ENCODE peak calls at places on chromosomes 6 and 20, in six cellular contexts. T, O, M, I, U and H are unnamed samples.

GRCh38 chr20:48052492-48052870 is 267.2 kb upstream of the SULF2 start:
- DNase-seq in T (no peak), O (no peak), M (no peak), I (no peak), U (no peak), H (no peak)

GRCh38 chr20:22442318-22442717 is 142.1 kb downstream of the FOXA2 start:
- DNase-seq in T (no peak), O (no peak), M (no peak), I (no peak), U (no peak), H (no peak)

GRCh38 chr20:49824206-49824605 is 11.6 kb downstream of the SLC9A8 start:
- DNase-seq in T (no peak), O (no peak), M (no peak), I (no peak), U (no peak), H (no peak)

GRCh38 chr6:24961852-24962251 is 26.1 kb upstream of the RIPOR2 start:
- DNase-seq in T (no peak), O (no peak), M (no peak), I (no peak), U (no peak), H (no peak)

GRCh38 chr6:137707590-137708360 is 159.3 kb upstream of the TNFAIP3 start:
- DNase-seq in T (no peak), O (peak; percentile 25), M (peak; percentile 97), I (no peak), U (peak; percentile 61), H (no peak)

GRCh38 chr6:9540534-9541126 is 874.2 kb downstream of the TFAP2A start:
- DNase-seq in T (no peak), O (no peak), M (no peak), I (no peak), U (no peak), H (no peak)

GRCh38 chr6:63305278-63305677 is 14.5 kb downstream of the LGSN start:
- DNase-seq in T (no peak), O (no peak), M (no peak), I (no peak), U (no peak), H (no peak)

GRCh38 chr20:43914697-43915208 is at the start of gene TOX2:
- DNase-seq in T (no peak), O (peak; percentile 44), M (no peak), I (peak; percentile 83), U (peak; percentile 82), H (no peak)

GRCh38 chr6:710601-711571 is 17.9 kb upstream of the EXOC2 start:
- DNase-seq in T (peak; percentile 87), O (peak; percentile 61), M (peak; percentile 65), I (peak; percentile 86), U (peak; percentile 80), H (peak; percentile 63)

GRCh38 chr6:33720998-33721397 is 9.5 kb upstream of the UQCC2 start:
- DNase-seq in T (no peak), O (no peak), M (no peak), I (no peak), U (no peak), H (no peak)

GRCh38 chr6:143575440-143575839 is 63.9 kb upstream of the FUCA2 start:
- DNase-seq in T (no peak), O (no peak), M (peak; percentile 54), I (no peak), U (no peak), H (no peak)

GRCh38 chr6:26312096-26312463 is 52.9 kb upstream of the BTN3A2 start:
- DNase-seq in T (no peak), O (no peak), M (no peak), I (no peak), U (no peak), H (no peak)

GRCh38 chr6:5869676-5870075 is 137.0 kb downstream of the NRN1 start:
- DNase-seq in T (no peak), O (no peak), M (no peak), I (no peak), U (no peak), H (no peak)
- H3K27ac ChIP-seq in T (no peak overlapping the region), O (no peak overlapping the region), M (peak overlapping the region; percentile 18), I (no peak overlapping the region), U (no peak overlapping the region), H (no peak overlapping the region)

GRCh38 chr6:118495639-118496296 is 52.3 kb upstream of the PLN start:
- DNase-seq in T (no peak), O (no peak), M (no peak), I (no peak), U (no peak), H (no peak)
- H3K27ac ChIP-seq in T (no peak overlapping the region), O (no peak overlapping the region), M (no peak overlapping the region), I (no peak overlapping the region), U (no peak overlapping the region), H (no peak overlapping the region)

GRCh38 chr20:34181484-34181883 is 59.7 kb upstream of the ASIP start:
- DNase-seq in T (no peak), O (no peak), M (no peak), I (no peak), U (no peak), H (no peak)

GRCh38 chr20:34175879-34176278 is 63.8 kb upstream of the EIF2S2 start:
- DNase-seq in T (no peak), O (no peak), M (no peak), I (no peak), U (no peak), H (no peak)

GRCh38 chr20:34177060-34177459 is 64.2 kb upstream of the ASIP start:
- DNase-seq in T (no peak), O (no peak), M (no peak), I (no peak), U (no peak), H (no peak)

GRCh38 chr20:34179636-34180360 is 61.4 kb upstream of the ASIP start:
- DNase-seq in T (no peak), O (no peak), M (no peak), I (no peak), U (no peak), H (no peak)

DNA sequence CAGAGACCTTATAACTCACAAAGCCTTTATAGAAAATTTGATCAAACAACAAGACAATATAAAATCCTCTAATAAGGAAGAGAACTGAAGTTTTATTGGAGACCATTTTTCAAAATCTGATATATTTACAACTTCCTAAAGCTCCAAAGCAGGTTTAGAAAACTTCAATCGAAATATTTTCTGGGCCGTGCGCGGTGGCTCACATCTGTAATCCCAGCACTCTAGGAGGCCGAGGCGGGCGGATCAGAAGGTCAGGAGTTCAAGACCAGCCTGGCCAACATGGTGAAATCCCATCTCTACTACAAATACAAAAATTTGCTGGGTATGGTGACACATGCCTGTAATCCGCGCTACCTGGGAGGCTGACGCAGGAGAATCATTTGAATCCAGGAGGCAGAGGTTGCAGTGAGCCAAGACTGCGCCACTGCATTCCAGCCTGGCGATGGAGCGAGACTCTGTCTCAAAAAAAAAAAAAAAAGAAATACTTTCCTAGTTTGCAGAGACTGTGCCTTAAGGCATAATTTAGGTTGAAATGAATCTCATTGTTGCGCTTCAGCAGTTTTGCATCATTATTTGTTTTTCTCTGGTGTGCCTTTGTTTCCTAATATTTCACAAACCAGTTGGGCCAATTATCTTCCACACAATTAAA is 60.6 kb upstream of the ASIP start:
- DNase-seq in T (no peak), O (no peak), M (no peak), I (no peak), U (no peak), H (no peak)
- H3K27ac ChIP-seq in T (no peak overlapping the region), O (no peak overlapping the region), M (no peak overlapping the region), I (no peak overlapping the region), U (no peak overlapping the region), H (no peak overlapping the region)

GRCh38 chr20:62365814-62366369 is 1.2 kb downstream of the LAMA5 start:
- DNase-seq in T (peak; percentile 78), O (peak; percentile 42), M (peak; percentile 11), I (peak; percentile 88), U (peak; percentile 72), H (peak; percentile 86)

GRCh38 chr20:62364911-62365736 is 2.0 kb downstream of the LAMA5 start:
- DNase-seq in T (peak; percentile 87), O (peak; percentile 73), M (peak; percentile 23), I (peak; percentile 80), U (peak; percentile 77), H (peak; percentile 83)

GRCh38 chr20:62362991-62363919 is 3.9 kb downstream of the LAMA5 start:
- DNase-seq in T (peak; percentile 63), O (peak; percentile 27), M (peak; percentile 33), I (peak; percentile 76), U (peak; percentile 58), H (peak; percentile 32)

GRCh38 chr20:62362590-62362940 is 4.5 kb downstream of the LAMA5 start:
- DNase-seq in T (no peak), O (no peak), M (no peak), I (no peak), U (peak; percentile 51), H (peak; percentile 83)

DNA sequence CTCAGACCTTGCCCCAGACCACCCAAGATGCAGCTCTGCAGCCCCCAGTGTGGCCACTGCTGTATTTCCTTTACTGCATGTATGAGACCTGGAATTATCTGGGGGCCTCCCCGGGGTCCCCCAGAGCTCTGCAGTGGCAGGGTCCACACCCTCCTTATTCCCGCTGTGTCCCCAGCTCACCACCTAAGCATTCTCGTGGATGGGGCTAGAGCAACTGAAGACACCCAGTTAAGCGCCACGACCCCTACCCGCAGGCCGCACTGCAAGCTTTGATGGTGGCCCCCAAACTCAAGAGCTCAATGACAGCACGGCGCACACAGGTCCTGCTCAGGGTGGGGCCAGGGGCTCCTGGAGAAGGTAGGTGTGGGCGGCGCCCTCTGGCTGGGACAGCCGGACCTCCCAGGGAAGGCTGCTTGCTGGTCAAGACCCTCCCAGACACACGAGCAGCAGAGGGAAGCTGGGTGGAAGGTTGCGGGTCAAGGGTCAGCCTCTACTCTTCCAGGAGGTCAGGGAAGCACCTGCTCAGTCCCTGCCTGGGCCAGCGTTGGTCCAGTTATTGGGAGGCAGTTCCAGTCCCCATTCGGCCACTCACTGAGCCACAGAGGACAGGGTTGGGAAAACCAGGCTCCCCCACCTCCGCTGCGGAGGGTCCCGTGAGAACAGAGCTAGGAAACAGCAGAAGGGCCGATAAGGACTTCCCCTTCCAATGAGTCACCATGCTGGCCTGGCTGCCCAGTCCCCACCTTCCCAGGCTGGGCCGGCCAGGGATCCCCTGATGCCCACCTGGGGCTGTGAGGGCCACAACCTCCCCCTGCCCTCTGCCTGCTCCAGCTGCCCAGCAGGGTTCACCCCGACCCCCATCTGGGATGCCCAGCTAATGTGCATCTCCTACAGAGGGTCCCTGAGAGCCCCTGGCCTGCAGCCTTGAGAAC is 2.9 kb downstream of the LAMA5 start:
- DNase-seq in T (peak; percentile 68), O (peak; percentile 51), M (peak; percentile 34), I (peak; percentile 81), U (peak; percentile 78), H (peak; percentile 30)
- H3K27ac ChIP-seq in T (peak overlapping the region; percentile 72), O (peak overlapping the region; percentile 97), M (no peak overlapping the region), I (peak overlapping the region; percentile 15), U (peak overlapping the region; percentile 88), H (peak overlapping the region; percentile 86)

GRCh38 chr20:45343445-45343866 is 4.8 kb downstream of the SDC4 start:
- DNase-seq in T (no peak), O (no peak), M (no peak), I (no peak), U (no peak), H (peak; percentile 54)
- H3K27ac ChIP-seq in T (peak overlapping the region; percentile 86), O (peak overlapping the region; percentile 94), M (no peak overlapping the region), I (peak overlapping the region; percentile 77), U (peak overlapping the region; percentile 95), H (peak overlapping the region; percentile 75)

GRCh38 chr20:41174782-41175181 is 37.4 kb downstream of the PLCG1 start:
- DNase-seq in T (no peak), O (peak; percentile 53), M (no peak), I (peak; percentile 67), U (no peak), H (no peak)
- H3K27ac ChIP-seq in T (peak overlapping the region; percentile 63), O (peak overlapping the region; percentile 89), M (no peak overlapping the region), I (peak overlapping the region; percentile 87), U (peak overlapping the region; percentile 78), H (no peak overlapping the region)